ENCODE peak calls at places on chromosomes 6 and 20, in four cellular contexts. I is fibroblast of lung, V is cardiac muscle cell, F is heart left ventricle. H is an unnamed sample.

GRCh38 chr20:19115581-19115980 is 96.9 kb upstream of the SLC24A3 start:
- DNase-seq in I (no peak), V (no peak), F (no peak), H (no peak)

GRCh38 chr20:43973231-43973630 is 58.6 kb downstream of the TOX2 start:
- DNase-seq in I (no peak), V (no peak), F (no peak), H (no peak)

GRCh38 chr6:30100585-30101422 is 12.1 kb downstream of the TRIM31 start:
- DNase-seq in I (no peak), V (peak; percentile 7), F (peak; percentile 50), H (no peak)

GRCh38 chr6:44138717-44139350 is 11.5 kb downstream of the TMEM63B start:
- DNase-seq in I (no peak), V (peak; percentile 27), F (no peak), H (no peak)

GRCh38 chr20:51769941-51770615 is 1.9 kb upstream of the ATP9A start:
- DNase-seq in I (no peak), V (no peak), F (no peak), H (no peak)

GRCh38 chr20:50130995-50131394 is 18.0 kb upstream of the UBE2V1 start:
- DNase-seq in I (no peak), V (peak; percentile 85), F (peak; percentile 59), H (no peak)

GRCh38 chr6:115910147-115910546 is 150.5 kb downstream of the FRK start:
- DNase-seq in I (no peak), V (no peak), F (no peak), H (no peak)

GRCh38 chr6:169510871-169511270 is 191.0 kb downstream of the WDR27 start:
- DNase-seq in I (no peak), V (no peak), F (no peak), H (no peak)

GRCh38 chr20:11395581-11395980 is 522.1 kb upstream of the BTBD3 start:
- DNase-seq in I (peak; percentile 49), V (no peak), F (no peak), H (no peak)

GRCh38 chr6:71334768-71335167 is 46.2 kb downstream of the OGFRL1 start:
- DNase-seq in I (no peak), V (no peak), F (no peak), H (peak; percentile 67)

DNA sequence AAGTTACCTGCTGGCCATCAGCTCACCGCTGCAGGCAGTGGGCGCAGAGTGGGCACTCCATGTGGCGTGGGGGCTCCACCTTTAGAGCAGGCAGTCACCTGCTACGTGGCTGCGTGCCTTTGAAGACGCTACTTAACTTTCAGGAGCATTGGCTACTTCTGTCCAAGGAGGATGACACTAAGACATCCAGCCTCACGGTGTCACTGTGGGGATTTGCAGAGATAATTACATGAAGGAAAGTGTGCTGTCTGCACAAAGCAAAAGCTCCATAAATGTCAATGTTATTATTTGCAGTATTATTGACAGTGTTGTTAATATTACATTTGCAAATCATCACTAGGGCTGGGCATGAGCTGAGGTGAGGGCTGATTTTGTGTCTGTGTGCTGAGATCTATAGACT is 166.0 kb upstream of the SYNDIG1 start:
- DNase-seq in I (no peak), V (no peak), F (no peak), H (no peak)
- TF ChIP-seq CTCF in I (no peak), V (no peak), F (peak; percentile 37), H (peak; percentile 17)

GRCh38 chr20:38872036-38872435 is 54.2 kb upstream of the FAM83D start:
- DNase-seq in I (no peak), V (no peak), F (no peak), H (peak; percentile 52)

GRCh38 chr20:38871560-38871953 is 54.7 kb upstream of the FAM83D start:
- DNase-seq in I (no peak), V (no peak), F (no peak), H (no peak)

GRCh38 chr20:38873050-38873581 is 53.1 kb upstream of the FAM83D start:
- DNase-seq in I (no peak), V (no peak), F (no peak), H (no peak)

GRCh38 chr20:38870733-38871559 is 55.3 kb upstream of the FAM83D start:
- DNase-seq in I (peak; percentile 6), V (no peak), F (no peak), H (peak; percentile 40)

DNA sequence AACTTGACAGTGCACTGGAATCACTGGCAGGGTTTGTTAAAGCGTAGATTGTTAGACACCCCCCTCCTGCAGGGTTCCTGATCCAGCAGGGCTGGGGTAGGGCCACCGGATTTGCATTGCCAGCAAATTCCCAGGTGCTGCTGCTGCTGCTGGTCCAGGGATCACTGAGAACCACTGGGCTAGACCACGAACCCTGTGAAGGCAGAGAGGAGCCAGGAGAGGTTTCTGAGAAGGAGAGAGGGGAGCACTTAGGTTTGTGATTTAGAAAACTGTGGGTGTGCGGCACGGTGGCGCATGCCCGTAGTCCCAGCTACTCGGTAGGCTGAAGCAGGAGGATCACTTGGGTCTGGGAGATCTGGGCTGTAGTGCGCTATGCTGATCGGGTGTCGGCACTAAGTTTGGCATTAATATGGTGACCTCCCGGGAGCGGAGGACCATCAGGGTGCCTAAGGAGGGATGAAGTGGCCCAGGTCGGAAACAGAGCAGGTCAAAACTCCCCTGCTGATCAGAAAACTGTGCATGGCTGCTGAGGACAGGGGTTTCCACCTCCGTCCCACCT is 53.6 kb upstream of the FAM83D start:
- DNase-seq in I (no peak), V (no peak), F (no peak), H (no peak)
- TF ChIP-seq CTCF in I (no peak), V (no peak), F (no peak), H (no peak)

DNA sequence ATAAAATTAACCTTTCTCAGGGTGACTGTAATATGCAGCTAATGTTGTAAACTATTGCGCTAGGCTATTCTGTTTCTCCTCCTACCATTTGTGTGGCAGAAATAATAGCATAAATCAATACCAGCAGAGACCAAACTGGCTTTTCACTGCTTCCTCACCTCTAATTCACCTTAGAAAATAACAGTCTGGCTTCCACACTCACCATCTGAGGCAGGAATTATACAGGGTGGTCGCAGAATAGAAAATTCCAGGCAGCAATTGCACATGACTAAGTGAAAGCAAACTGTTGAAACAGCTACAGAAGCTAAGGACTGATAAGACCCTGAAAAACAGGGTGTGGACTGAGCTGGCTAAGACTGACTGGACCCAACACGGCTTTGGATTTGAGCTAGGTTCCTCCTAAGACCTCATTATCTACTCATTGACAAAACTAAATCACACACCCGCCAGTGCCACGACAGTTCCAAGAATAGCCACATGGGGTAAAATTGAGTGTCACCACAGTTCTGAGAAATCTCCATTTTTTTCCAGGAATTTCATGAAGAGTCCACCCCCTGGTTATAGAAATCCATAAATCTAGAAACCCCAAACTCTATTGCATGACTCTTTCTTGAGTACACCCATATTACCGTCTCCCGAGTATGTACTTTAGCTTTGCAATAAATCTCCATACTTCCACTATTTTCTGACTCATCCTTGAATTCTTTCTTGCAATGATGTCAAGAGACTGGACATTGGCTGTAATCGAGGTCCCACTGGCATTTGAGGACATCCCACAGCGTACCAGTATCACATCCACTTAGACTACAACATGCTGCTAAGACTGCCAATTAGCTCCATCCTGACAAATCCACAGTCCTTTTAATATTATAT is 60.9 kb upstream of the KCNQ5 start:
- DNase-seq in I (peak; percentile 25), V (peak; percentile 4), F (no peak), H (no peak)
- TF ChIP-seq CTCF in I (no peak), V (peak; percentile 13), F (no peak), H (no peak)

GRCh38 chr20:20829694-20830093 is 117.2 kb upstream of the RALGAPA2 start:
- DNase-seq in I (no peak), V (no peak), F (no peak), H (no peak)

GRCh38 chr20:20827992-20828597 is 115.7 kb upstream of the RALGAPA2 start:
- DNase-seq in I (no peak), V (no peak), F (no peak), H (no peak)

GRCh38 chr20:20831794-20832193 is 119.3 kb upstream of the RALGAPA2 start:
- DNase-seq in I (no peak), V (no peak), F (no peak), H (no peak)

GRCh38 chr20:20835897-20836296 is 123.5 kb upstream of the RALGAPA2 start:
- DNase-seq in I (no peak), V (no peak), F (no peak), H (no peak)

GRCh38 chr20:20832715-20833114 is 120.3 kb upstream of the RALGAPA2 start:
- DNase-seq in I (no peak), V (no peak), F (no peak), H (no peak)
- TF ChIP-seq CTCF in I (no peak), V (no peak), F (no peak), H (no peak)

H was measured in epithelial cell of proximal tubule.